ENCODE peak calls at places on chromosomes 16 and 17, in six cellular contexts. Q is thoracic aorta; F is H1; E is body of pancreas; P is CD4-positive, alpha-beta memory T cell; B is tibial artery. U is an unnamed sample.

GRCh38 chr16:1214693-1215092 is 10.4 kb downstream of the TPSG1 start:
- DNase-seq in Q (no peak), B (no peak), E (no peak), F (no peak), P (no peak), U (no peak)

GRCh38 chr17:9956474-9957131 is 51.5 kb upstream of the RCVRN start:
- DNase-seq in B (no peak), F (no peak), Q (no peak), E (no peak), P (no peak), U (no peak)

GRCh38 chr16:17414421-17414820 is 56.3 kb downstream of the XYLT1 start:
- DNase-seq in Q (no peak), F (no peak), P (no peak), B (no peak), E (no peak), U (no peak)

GRCh38 chr17:4165301-4166010 is 22.5 kb downstream of the CYB5D2 start:
- DNase-seq in Q (no peak), F (no peak), E (no peak), P (no peak), B (no peak), U (no peak)

GRCh38 chr16:2821483-2822157 is 4.6 kb downstream of the PRSS21 start:
- DNase-seq in E (no peak), F (no peak), P (no peak), Q (no peak), B (peak; percentile 32), U (no peak)

GRCh38 chr17:65670667-65671371 is 109.4 kb upstream of the AXIN2 start:
- DNase-seq in F (no peak), E (no peak), P (no peak), B (no peak), Q (no peak), U (no peak)

GRCh38 chr17:12041316-12041715 is 20.6 kb downstream of the MAP2K4 start:
- DNase-seq in B (no peak), P (no peak), Q (no peak), E (no peak), F (no peak), U (no peak)

GRCh38 chr17:32267690-32268205 is 2.1 kb downstream of the RHBDL3 start:
- DNase-seq in E (peak; percentile 18), B (no peak), F (peak; percentile 56), P (peak; percentile 11), Q (no peak), U (no peak)

GRCh38 chr16:3022208-3022696 is 1.5 kb downstream of the HCFC1R1 start:
- DNase-seq in E (peak; percentile 91), F (peak; percentile 79), Q (peak; percentile 78), P (peak; percentile 47), B (peak; percentile 96), U (peak; percentile 71)

GRCh38 chr17:30207655-30208054 is 27.8 kb downstream of the SLC6A4 start:
- DNase-seq in Q (no peak), E (no peak), F (no peak), P (no peak), B (no peak), U (no peak)

GRCh38 chr17:66715076-66715675 is 119.7 kb upstream of the CACNG5 start:
- DNase-seq in E (no peak), B (no peak), Q (no peak), P (no peak), F (no peak), U (no peak)

GRCh38 chr17:63702223-63702577 is 2.3 kb upstream of the LIMD2 start:
- DNase-seq in E (no peak), Q (no peak), B (peak; percentile 66), P (peak; percentile 61), F (no peak), U (peak; percentile 78)

GRCh38 chr16:15874745-15875314 is 13.6 kb downstream of the CEP20 start:
- DNase-seq in P (no peak), F (peak; percentile 59), E (peak; percentile 71), Q (no peak), B (peak; percentile 66), U (no peak)

GRCh38 chr16:4796982-4797804 is 2.0 kb downstream of the SMIM22 start:
- DNase-seq in E (no peak), F (no peak), P (no peak), Q (no peak), B (no peak), U (no peak)

GRCh38 chr17:74276051-74276476 is 2.0 kb downstream of the DNAI2 start:
- DNase-seq in F (no peak), P (no peak), Q (no peak), E (no peak), B (no peak), U (no peak)

GRCh38 chr16:85206472-85207356 is 94.4 kb upstream of the CIBAR2 start:
- DNase-seq in F (no peak), P (no peak), B (peak; percentile 92), Q (peak; percentile 51), E (peak; percentile 64), U (no peak)

GRCh38 chr17:48575066-48575582 is 3.0 kb downstream of the HOXB4 start:
- DNase-seq in B (no peak), P (no peak), E (no peak), F (no peak), Q (no peak), U (no peak)

GRCh38 chr17:332023-332422 is 20.6 kb downstream of the RPH3AL start:
- DNase-seq in E (peak; percentile 46), F (no peak), B (peak; percentile 48), P (no peak), Q (no peak), U (no peak)

GRCh38 chr16:25709182-25709581 is 17.4 kb downstream of the HS3ST4 start:
- DNase-seq in E (no peak), P (no peak), B (no peak), Q (no peak), F (no peak), U (no peak)

GRCh38 chr17:47831934-47832327 is 461 bp downstream of the LRRC46 start:
- DNase-seq in Q (no peak), B (no peak), F (no peak), E (no peak), P (no peak), U (no peak)

GRCh38 chr17:4332296-4332970 is 34.0 kb downstream of the UBE2G1 start:
- DNase-seq in E (no peak), B (no peak), P (no peak), Q (no peak), F (no peak), U (no peak)

GRCh38 chr16:20867585-20867984 is 32.6 kb downstream of the DCUN1D3 start:
- DNase-seq in B (no peak), E (no peak), P (no peak), Q (no peak), F (no peak), U (no peak)

GRCh38 chr17:3888343-3889171 is 4.3 kb downstream of the CAMKK1 start:
- DNase-seq in Q (peak; percentile 27), E (peak; percentile 62), F (peak; percentile 70), P (no peak), B (peak; percentile 90), U (no peak)

GRCh38 chr16:2191446-2191706 is 5.0 kb downstream of the CASKIN1 start:
- DNase-seq in Q (no peak), E (no peak), P (no peak), F (no peak), B (no peak), U (no peak)

GRCh38 chr17:3635474-3636153 is 436 bp downstream of the SHPK start:
- DNase-seq in E (no peak), B (no peak), Q (no peak), P (no peak), F (no peak), U (peak; percentile 9)

GRCh38 chr16:2715519-2715918 is 4.5 kb downstream of the PRSS27 start:
- DNase-seq in E (peak; percentile 67), Q (no peak), P (peak; percentile 77), B (peak; percentile 66), F (peak; percentile 80), U (peak; percentile 85)

DNA sequence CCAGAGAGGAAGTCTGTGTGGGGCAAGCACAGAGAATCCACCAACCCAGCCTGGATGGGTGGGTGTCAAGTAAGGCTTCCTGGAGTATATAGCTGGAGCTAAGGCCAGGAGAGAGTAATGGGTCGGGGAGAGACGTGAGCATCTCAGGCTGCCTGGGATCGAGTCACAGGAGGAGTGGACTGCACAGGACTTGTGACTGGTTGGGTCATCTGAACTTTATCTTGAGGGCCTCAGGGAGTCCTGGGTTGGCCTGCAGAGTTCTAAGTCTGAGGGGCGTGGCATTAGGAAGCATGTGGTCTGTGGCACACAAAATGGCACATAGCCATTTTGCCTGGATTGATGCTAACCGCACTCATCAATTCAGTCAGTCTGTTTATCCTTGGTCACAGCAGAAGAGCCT is 1.5 kb downstream of the PLA2G15 start:
- DNase-seq in F (no peak), P (no peak), B (no peak), Q (no peak), E (no peak), U (no peak)
- H3K4me3 ChIP-seq in F (no peak overlapping the region), P (no peak overlapping the region), B (peak overlapping the region; percentile 91), Q (peak overlapping the region; percentile 78), E (no peak overlapping the region), U (no peak overlapping the region)

DNA sequence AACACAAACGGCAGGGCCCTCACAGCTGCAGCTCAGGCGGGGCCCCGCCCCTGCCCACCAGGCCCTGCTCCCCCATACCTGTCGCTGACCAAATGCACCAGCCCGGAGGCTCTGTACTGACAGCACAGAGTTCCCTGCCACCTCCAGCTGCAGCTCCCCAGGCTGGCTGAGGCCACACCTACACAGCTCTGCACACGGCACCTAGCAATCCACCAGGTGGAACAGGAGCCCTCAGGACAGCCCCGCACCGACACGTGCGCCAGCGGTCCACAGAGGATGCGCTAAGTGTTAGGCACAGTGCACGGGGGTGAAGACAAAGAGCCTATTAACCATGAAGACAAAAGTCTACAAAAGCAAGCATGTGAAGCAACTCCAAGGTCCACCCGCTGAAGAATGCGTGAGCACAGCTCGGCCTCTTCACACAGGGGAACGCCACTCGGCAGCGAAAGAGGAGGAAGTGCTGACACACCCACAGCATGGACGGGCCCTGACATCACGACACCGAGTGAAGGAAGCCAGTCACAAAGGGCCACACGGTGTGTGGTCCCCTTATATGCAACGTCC is 5.4 kb downstream of the ZCCHC14 start:
- DNase-seq in B (peak; percentile 72), P (peak; percentile 23), E (peak; percentile 91), Q (no peak), F (peak; percentile 72), U (no peak)
- H3K4me3 ChIP-seq in B (no peak overlapping the region), P (no peak overlapping the region), E (no peak overlapping the region), Q (peak overlapping the region; percentile 80), F (peak overlapping the region; percentile 36), U (no peak overlapping the region)

GRCh38 chr17:19361326-19361725 is 1.2 kb downstream of the B9D1 start:
- DNase-seq in B (peak; percentile 64), F (no peak), P (no peak), Q (no peak), E (no peak), U (no peak)
- H3K4me3 ChIP-seq in B (no peak overlapping the region), F (no peak overlapping the region), P (no peak overlapping the region), Q (no peak overlapping the region), E (no peak overlapping the region), U (no peak overlapping the region)

DNA sequence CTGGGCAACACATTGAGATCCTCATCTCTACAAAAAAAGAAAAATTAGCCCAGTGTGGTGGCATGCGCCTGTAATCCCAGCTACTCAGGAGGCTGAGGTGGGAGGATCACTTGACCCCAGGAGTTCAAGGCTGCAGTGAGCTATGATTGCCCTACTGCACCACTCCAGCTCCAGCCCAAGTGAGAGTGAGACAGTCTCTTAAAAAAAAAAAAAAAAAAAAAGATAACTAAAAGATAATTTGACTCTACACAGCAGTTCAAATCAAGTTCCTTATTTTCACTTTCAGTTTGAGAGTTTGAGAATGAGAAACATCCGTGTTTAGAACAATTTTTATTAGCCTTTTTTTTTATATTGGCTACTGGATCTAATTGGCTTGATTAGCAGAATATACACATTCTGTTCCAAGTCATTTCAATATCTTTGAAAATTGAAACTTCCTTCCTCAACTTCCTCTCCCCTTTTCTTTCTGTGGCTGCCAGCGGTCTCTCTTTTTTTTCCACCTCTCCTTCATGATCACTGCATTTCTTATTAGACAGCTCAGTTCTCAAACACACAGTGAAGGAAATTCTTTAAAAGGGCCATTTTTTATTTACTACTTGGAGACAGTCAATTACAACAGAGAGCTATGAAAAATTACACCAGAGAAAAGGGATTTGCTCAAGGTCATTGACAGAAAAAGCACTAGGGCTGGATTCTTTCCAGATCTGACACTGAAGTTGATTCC is 4.5 kb upstream of the ACSF2 start:
- DNase-seq in Q (no peak), F (no peak), P (peak; percentile 25), E (no peak), B (no peak), U (no peak)
- H3K4me3 ChIP-seq in Q (peak overlapping the region; percentile 57), F (no peak overlapping the region), P (no peak overlapping the region), E (no peak overlapping the region), B (peak overlapping the region; percentile 10), U (peak overlapping the region; percentile 20)

U was measured in CD8-positive, alpha-beta memory T cell.